ENCODE peak calls at places on chromosome 7, in seven cellular contexts. Y is tibial nerve; T is heart right ventricle; G is activated T-helper 1 cell treated with anti-CD3 and anti-CD28 coated beads, Interleukin-12 subunit alpha, Interleukin-12 subunit beta, Interleukin-2, Interleukin-4 antibody, amounts not matched to agents 30 ng/mL and 10 ng/mL and 1 ng/mL, durations not matched to agents 14 hours and 24 hours and 36 hours; R is NCI-H1092; L is prostate gland; V is stomach. C is an unnamed sample.
A peak's percentile ranks its signal among the peaks of the same experiment; 100 is the strongest.

GRCh38 chr7:12805518-12805928 is 118.1 kb downstream of the ARL4A start:
- DNase-seq in Y (no peak), T (no peak), G (no peak), R (no peak), L (no peak), V (no peak), C (no peak)

GRCh38 chr7:69922011-69922803 is 323.9 kb downstream of the AUTS2 start:
- DNase-seq in Y (no peak), T (no peak), G (no peak), R (no peak), L (peak; percentile 6), V (no peak), C (no peak)

GRCh38 chr7:2540641-2541051 is 14.7 kb downstream of the BRAT1 start:
- DNase-seq in Y (no peak), T (no peak), G (no peak), R (no peak), L (no peak), V (no peak), C (no peak)

GRCh38 chr7:88347098-88347497 is 40.4 kb upstream of the STEAP4 start:
- DNase-seq in Y (no peak), T (no peak), G (no peak), R (no peak), L (no peak), V (peak; percentile 27), C (no peak)

GRCh38 chr7:20114463-20114862 is 102.7 kb downstream of the MACC1 start:
- DNase-seq in Y (no peak), T (no peak), G (no peak), R (no peak), L (no peak), V (no peak), C (no peak)

GRCh38 chr7:73701357-73701995 is 18.0 kb downstream of the STX1A start:
- DNase-seq in Y (no peak), T (no peak), G (no peak), R (no peak), L (no peak), V (no peak), C (peak; percentile 94)

GRCh38 chr7:139648941-139649425 is 125.5 kb downstream of the CLEC2L start:
- DNase-seq in Y (no peak), T (no peak), G (no peak), R (no peak), L (no peak), V (peak; percentile 41), C (no peak)

GRCh38 chr7:118657391-118658005 is 433.0 kb downstream of the ANKRD7 start:
- DNase-seq in Y (no peak), T (no peak), G (no peak), R (no peak), L (no peak), V (no peak), C (no peak)

GRCh38 chr7:26919906-26920530 is 55.6 kb upstream of the SKAP2 start:
- DNase-seq in Y (no peak), T (no peak), G (no peak), R (no peak), L (no peak), V (no peak), C (no peak)

GRCh38 chr7:24730018-24730369 is 27.3 kb downstream of the GSDME start:
- DNase-seq in Y (no peak), T (no peak), G (no peak), R (no peak), L (no peak), V (no peak), C (no peak)

GRCh38 chr7:123929620-123930019 is 4.6 kb downstream of the SPAM1 start:
- DNase-seq in Y (no peak), T (no peak), G (no peak), R (no peak), L (no peak), V (no peak), C (no peak)

GRCh38 chr7:116139007-116139406 is 71.3 kb upstream of the TES start:
- DNase-seq in Y (no peak), T (no peak), G (no peak), R (no peak), L (no peak), V (no peak), C (no peak)

GRCh38 chr7:90698616-90699015 is 102.5 kb downstream of the CDK14 start:
- DNase-seq in Y (no peak), T (no peak), G (no peak), R (peak; percentile 51), L (no peak), V (no peak), C (no peak)

GRCh38 chr7:126394406-126394805 is 858.3 kb downstream of the GRM8 start:
- DNase-seq in Y (no peak), T (no peak), G (no peak), R (no peak), L (no peak), V (no peak), C (no peak)

GRCh38 chr7:105224884-105225651 is 163.7 kb downstream of the SRPK2 start:
- DNase-seq in Y (no peak), T (no peak), G (no peak), R (no peak), L (no peak), V (no peak), C (no peak)

GRCh38 chr7:32381024-32381601 is 109.1 kb downstream of the LSM5 start:
- DNase-seq in Y (no peak), T (no peak), G (no peak), R (no peak), L (no peak), V (no peak), C (peak; percentile 50)

GRCh38 chr7:45917658-45918057 is 3.4 kb downstream of the IGFBP3 start:
- DNase-seq in Y (peak; percentile 71), T (peak; percentile 85), G (peak; percentile 55), R (peak; percentile 58), L (peak; percentile 70), V (peak; percentile 80), C (peak; percentile 94)

GRCh38 chr7:91929463-91929862 is 11.2 kb upstream of the AKAP9 start:
- DNase-seq in Y (no peak), T (no peak), G (no peak), R (no peak), L (no peak), V (no peak), C (no peak)

GRCh38 chr7:73642834-73643233 is 18.5 kb upstream of the MLXIPL start:
- DNase-seq in Y (no peak), T (no peak), G (no peak), R (no peak), L (no peak), V (no peak), C (no peak)

GRCh38 chr7:8322667-8323066 is 60.7 kb upstream of the ICA1 start:
- DNase-seq in Y (no peak), T (no peak), G (no peak), R (no peak), L (no peak), V (no peak), C (no peak)

GRCh38 chr7:30920584-30921539 is 9.2 kb downstream of the AQP1 start:
- DNase-seq in Y (peak; percentile 9), T (peak; percentile 64), G (no peak), R (no peak), L (no peak), V (no peak), C (peak; percentile 39)

GRCh38 chr7:95915731-95916130 is 143.4 kb downstream of the DYNC1I1 start:
- DNase-seq in Y (no peak), T (no peak), G (no peak), R (no peak), L (no peak), V (no peak), C (no peak)

GRCh38 chr7:90816511-90817142 is 220.5 kb downstream of the CDK14 start:
- DNase-seq in Y (no peak), T (no peak), G (no peak), R (no peak), L (peak; percentile 7), V (no peak), C (no peak)

GRCh38 chr7:66043681-66044497 is 31.7 kb upstream of the ASL start:
- DNase-seq in Y (no peak), T (peak; percentile 64), G (no peak), R (peak; percentile 52), L (peak; percentile 37), V (peak; percentile 78), C (peak; percentile 89)